ENCODE peak calls at places on chromosome 9, in ten cellular contexts. P is fibroblast of the conjunctiva; F is progenitor cell of endocrine pancreas; M is NCI-H524; Q is NCI-H1694; T is effector memory CD8-positive, alpha-beta T cell; U is H7; I is CD8-positive, alpha-beta T cell; G is stimulated activated CD8-positive, alpha-beta memory T cell treated with anti-CD3 and anti-CD28 coated beads, Interleukin-7, amount 100 ng/mL, for 24 hours; R is NCI-H1092. E is an unnamed sample.

GRCh38 chr9:83047839-83048775 is 14.8 kb downstream of the RASEF start:
- DNase-seq in R (no peak), I (no peak), F (no peak), U (no peak), T (no peak), M (no peak), P (no peak), G (no peak), Q (no peak), E (no peak)

GRCh38 chr9:38662763-38663593 is 42.6 kb upstream of the ANKRD18A start:
- DNase-seq in R (no peak), Q (no peak), G (no peak), F (no peak), I (no peak), U (peak; percentile 47), P (no peak), M (no peak), T (no peak), E (peak; percentile 29)

GRCh38 chr9:81266674-81267073 is 422.7 kb downstream of the TLE1 start:
- DNase-seq in G (no peak), Q (no peak), I (no peak), M (no peak), R (no peak), F (no peak), P (no peak), T (no peak), U (no peak), E (no peak)

GRCh38 chr9:1233568-1233967 is 183.4 kb downstream of the DMRT2 start:
- DNase-seq in R (no peak), F (no peak), G (no peak), I (no peak), Q (no peak), U (no peak), M (no peak), P (peak; percentile 61), T (no peak), E (no peak)

GRCh38 chr9:122338989-122339388 is 31.8 kb upstream of the PTGS1 start:
- DNase-seq in R (no peak), Q (no peak), I (no peak), G (no peak), U (no peak), M (no peak), T (no peak), F (no peak), P (no peak), E (no peak)

GRCh38 chr9:114507726-114508125 is 2.5 kb upstream of the WHRN start:
- DNase-seq in M (peak; percentile 11), T (no peak), P (no peak), Q (peak; percentile 16), F (no peak), G (no peak), I (peak; percentile 11), U (no peak), R (peak; percentile 9), E (peak; percentile 32)

GRCh38 chr9:99488109-99489042 is 266.3 kb downstream of the SEC61B start:
- DNase-seq in T (no peak), I (no peak), M (no peak), G (no peak), Q (no peak), F (no peak), U (peak; percentile 21), P (no peak), R (no peak), E (no peak)

GRCh38 chr9:33151007-33151557 is 16.1 kb downstream of the B4GALT1 start:
- DNase-seq in T (no peak), R (peak; percentile 34), U (no peak), I (peak; percentile 3), G (no peak), M (peak; percentile 69), F (no peak), Q (no peak), P (peak; percentile 95), E (peak; percentile 93)

GRCh38 chr9:38226491-38226951 is 157.5 kb upstream of the SHB start:
- DNase-seq in F (no peak), T (peak; percentile 8), G (no peak), M (peak; percentile 64), R (peak; percentile 76), P (no peak), U (peak; percentile 73), I (no peak), Q (peak; percentile 43), E (no peak)

GRCh38 chr9:77806697-77807096 is 158.6 kb upstream of the GNA14 start:
- DNase-seq in G (no peak), R (no peak), T (no peak), I (no peak), P (no peak), U (no peak), Q (no peak), F (no peak), M (no peak), E (no peak)

GRCh38 chr9:99158629-99159028 is 53.7 kb downstream of the TGFBR1 start:
- DNase-seq in I (no peak), U (no peak), M (no peak), R (no peak), G (no peak), P (no peak), F (no peak), T (no peak), Q (no peak), E (no peak)

GRCh38 chr9:108760841-108761240 is 94.9 kb downstream of the ACTL7B start:
- DNase-seq in Q (no peak), P (no peak), I (no peak), U (no peak), M (no peak), G (no peak), R (no peak), F (no peak), T (no peak), E (no peak)

GRCh38 chr9:26973989-26974388 is 17.8 kb downstream of the IFT74 start:
- DNase-seq in F (no peak), Q (no peak), G (no peak), P (no peak), U (no peak), M (no peak), R (no peak), I (no peak), T (no peak), E (no peak)

GRCh38 chr9:119026120-119026519 is 343.1 kb downstream of the BRINP1 start:
- DNase-seq in I (no peak), P (no peak), G (no peak), F (no peak), R (peak; percentile 46), M (peak; percentile 83), T (no peak), U (no peak), Q (peak; percentile 95), E (no peak)

GRCh38 chr9:4301971-4302427 is 2.1 kb upstream of the GLIS3 start:
- DNase-seq in F (no peak), U (no peak), M (no peak), T (no peak), R (no peak), G (no peak), P (peak; percentile 94), I (no peak), Q (no peak), E (peak; percentile 10)

GRCh38 chr9:77013186-77013931 is 6.1 kb upstream of the FOXB2 start:
- DNase-seq in M (no peak), G (no peak), T (no peak), Q (no peak), R (no peak), I (no peak), F (no peak), P (no peak), U (peak; percentile 40), E (no peak)

GRCh38 chr9:96327694-96328352 is 25.8 kb upstream of the HSD17B3 start:
- DNase-seq in F (no peak), T (peak; percentile 60), U (peak; percentile 65), G (peak; percentile 5), Q (peak; percentile 25), I (peak; percentile 52), M (peak; percentile 1), P (peak; percentile 48), R (no peak), E (peak; percentile 71)

GRCh38 chr9:20670395-20670794 is 13.7 kb upstream of the FOCAD start:
- DNase-seq in T (no peak), F (no peak), U (no peak), I (no peak), Q (no peak), R (no peak), G (no peak), M (no peak), P (no peak), E (no peak)

GRCh38 chr9:85237478-85237877 is 504.3 kb downstream of the AGTPBP1 start:
- DNase-seq in M (no peak), P (no peak), U (no peak), T (no peak), Q (no peak), R (no peak), I (no peak), G (no peak), F (no peak), E (no peak)

GRCh38 chr9:116576386-116576785 is 110.7 kb upstream of the TRIM32 start:
- DNase-seq in M (no peak), G (no peak), T (no peak), Q (no peak), I (no peak), F (no peak), U (no peak), R (no peak), P (no peak), E (no peak)

GRCh38 chr9:32723801-32724200 is 59.5 kb upstream of the TMEM215 start:
- DNase-seq in I (no peak), F (no peak), M (no peak), R (no peak), T (no peak), P (no peak), Q (no peak), G (no peak), U (no peak), E (no peak)

GRCh38 chr9:87128008-87128623 is 180.8 kb upstream of the GAS1 start:
- DNase-seq in P (no peak), F (no peak), R (no peak), T (no peak), G (no peak), M (no peak), U (no peak), I (no peak), Q (no peak), E (no peak)

GRCh38 chr9:130378875-130379648 is 65.7 kb upstream of the ASS1 start:
- DNase-seq in G (no peak), U (no peak), M (no peak), R (no peak), P (no peak), I (no peak), F (no peak), T (no peak), Q (no peak), E (no peak)

GRCh38 chr9:126745574-126746411 is 59.0 kb upstream of the ZBTB43 start:
- DNase-seq in I (no peak), M (peak; percentile 10), T (no peak), P (no peak), G (no peak), U (no peak), Q (no peak), F (no peak), R (no peak), E (peak; percentile 67)

GRCh38 chr9:105693435-105694275 is 686 bp upstream of the TMEM38B start:
- DNase-seq in I (no peak), U (no peak), T (no peak), P (no peak), M (no peak), R (no peak), G (no peak), Q (no peak), F (no peak), E (no peak)

GRCh38 chr9:112149171-112149570 is 25.9 kb downstream of the SUSD1 start:
- DNase-seq in T (no peak), F (no peak), Q (no peak), P (no peak), M (no peak), U (no peak), G (no peak), I (no peak), R (no peak), E (no peak)

GRCh38 chr9:93116049-93116961 is 17.7 kb downstream of the NINJ1 start:
- DNase-seq in T (no peak), P (no peak), U (no peak), I (no peak), F (no peak), G (no peak), M (no peak), R (no peak), Q (no peak), E (no peak)

GRCh38 chr9:89519393-89519805 is 21.5 kb upstream of the SEMA4D start:
- DNase-seq in G (no peak), R (no peak), I (no peak), T (no peak), P (no peak), U (no peak), M (no peak), Q (no peak), F (no peak), E (no peak)

E was measured in A673.